ENCODE peak calls at places on chromosomes 5 and 9, in four cellular contexts. One of them, this sample, is unnamed. For H3K27me3 and H3K4me1, the result is how much of the 10 kb centered on the place peaks cover.

GRCh38 chr5:65305913-65306312 is 175.8 kb downstream of the ADAMTS6 start:
- DNase-seq in upper lobe of right lung: no peak
- DNase-seq in transverse colon: no peak
- DNase-seq in psoas muscle: no peak
- DNase-seq in this sample: no peak

GRCh38 chr5:126445502-126446174 is 22.4 kb downstream of the GRAMD2B start:
- DNase-seq in upper lobe of right lung: no peak
- DNase-seq in transverse colon: no peak
- DNase-seq in psoas muscle: no peak
- DNase-seq in this sample: no peak

GRCh38 chr5:36575367-36575781 is 31.0 kb upstream of the SLC1A3 start:
- DNase-seq in upper lobe of right lung: no peak
- DNase-seq in transverse colon: no peak
- DNase-seq in psoas muscle: no peak
- DNase-seq in this sample: no peak

GRCh38 chr9:72633966-72634365 is 112.6 kb downstream of the TMC1 start:
- DNase-seq in upper lobe of right lung: no peak
- DNase-seq in transverse colon: no peak
- DNase-seq in psoas muscle: no peak
- DNase-seq in this sample: no peak

GRCh38 chr5:4700082-4700481 is 440.0 kb upstream of the ADAMTS16 start:
- DNase-seq in upper lobe of right lung: peak
- DNase-seq in transverse colon: no peak
- DNase-seq in psoas muscle: peak
- DNase-seq in this sample: peak

GRCh38 chr9:132144708-132145365 is 17.0 kb upstream of the NTNG2 start:
- DNase-seq in upper lobe of right lung: no peak
- DNase-seq in transverse colon: no peak
- DNase-seq in psoas muscle: no peak
- DNase-seq in this sample: peak

GRCh38 chr5:158727771-158728311 is 371.9 kb downstream of the EBF1 start:
- DNase-seq in upper lobe of right lung: no peak
- DNase-seq in transverse colon: no peak
- DNase-seq in psoas muscle: peak
- DNase-seq in this sample: peak

GRCh38 chr9:90103771-90104170 is 499.0 kb downstream of the GADD45G start:
- DNase-seq in upper lobe of right lung: no peak
- DNase-seq in transverse colon: no peak
- DNase-seq in psoas muscle: no peak
- DNase-seq in this sample: no peak

GRCh38 chr5:170296935-170297588 is 515 bp downstream of the LCP2 start:
- DNase-seq in upper lobe of right lung: no peak
- DNase-seq in transverse colon: no peak
- DNase-seq in psoas muscle: no peak
- DNase-seq in this sample: no peak

GRCh38 chr9:28073278-28073677 is 500.0 kb upstream of the C9orf72 start:
- DNase-seq in upper lobe of right lung: no peak
- DNase-seq in transverse colon: no peak
- DNase-seq in psoas muscle: no peak
- DNase-seq in this sample: peak

GRCh38 chr9:130931508-130932150 is 7.4 kb downstream of the FIBCD1 start:
- DNase-seq in upper lobe of right lung: no peak
- DNase-seq in transverse colon: no peak
- DNase-seq in psoas muscle: peak
- DNase-seq in this sample: no peak

GRCh38 chr9:13141629-13142028 is 137.9 kb downstream of the MPDZ start:
- DNase-seq in upper lobe of right lung: no peak
- DNase-seq in transverse colon: no peak
- DNase-seq in psoas muscle: no peak
- DNase-seq in this sample: no peak

GRCh38 chr9:13140843-13141592 is 138.5 kb downstream of the MPDZ start:
- DNase-seq in upper lobe of right lung: no peak
- DNase-seq in transverse colon: no peak
- DNase-seq in psoas muscle: no peak
- DNase-seq in this sample: no peak

GRCh38 chr9:13143281-13143680 is 136.2 kb downstream of the MPDZ start:
- DNase-seq in upper lobe of right lung: no peak
- DNase-seq in transverse colon: no peak
- DNase-seq in psoas muscle: no peak
- DNase-seq in this sample: no peak

GRCh38 chr9:13142776-13143175 is 136.7 kb downstream of the MPDZ start:
- DNase-seq in upper lobe of right lung: no peak
- DNase-seq in transverse colon: no peak
- DNase-seq in psoas muscle: no peak
- DNase-seq in this sample: no peak

DNA sequence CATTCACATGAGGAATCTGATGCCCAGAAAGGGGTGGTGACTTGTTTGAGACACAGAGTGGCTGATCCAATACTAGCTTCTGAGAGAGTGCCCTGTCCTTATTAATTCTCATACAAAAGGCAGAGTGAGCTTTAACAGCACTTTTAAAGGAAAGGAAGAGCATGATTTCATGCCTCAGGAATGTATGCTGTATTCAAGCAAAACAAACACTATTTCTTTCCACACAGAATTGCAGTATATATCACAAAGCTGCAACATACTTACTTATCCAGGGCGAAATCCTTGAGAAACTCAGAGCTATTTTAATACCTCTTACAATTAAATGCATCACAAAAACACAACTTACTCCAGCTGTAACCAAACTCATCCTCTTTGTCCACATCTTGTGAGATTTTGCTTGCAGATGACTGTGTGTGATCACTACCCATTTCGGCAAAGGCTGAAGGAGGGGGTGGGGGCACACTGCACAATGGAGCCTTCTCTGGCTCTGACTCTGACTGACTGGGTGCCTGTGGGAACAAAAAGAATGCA is 139.8 kb downstream of the MPDZ start:
- DNase-seq in upper lobe of right lung: no peak
- DNase-seq in transverse colon: no peak
- DNase-seq in psoas muscle: no peak
- DNase-seq in this sample: no peak
- H3K4me3 ChIP-seq in upper lobe of right lung: no peak
- H3K4me3 ChIP-seq in transverse colon: no peak
- H3K4me3 ChIP-seq in psoas muscle: no peak
- H3K4me3 ChIP-seq in this sample: no peak

GRCh38 chr5:953535-954449 is 54.8 kb upstream of the NKD2 start:
- DNase-seq in upper lobe of right lung: no peak
- DNase-seq in transverse colon: no peak
- DNase-seq in psoas muscle: no peak
- DNase-seq in this sample: peak

GRCh38 chr5:957730-958485 is 50.7 kb upstream of the NKD2 start:
- DNase-seq in upper lobe of right lung: peak
- DNase-seq in transverse colon: no peak
- DNase-seq in psoas muscle: peak
- DNase-seq in this sample: peak

GRCh38 chr5:956941-957729 is 51.5 kb upstream of the NKD2 start:
- DNase-seq in upper lobe of right lung: peak
- DNase-seq in transverse colon: no peak
- DNase-seq in psoas muscle: peak
- DNase-seq in this sample: no peak

GRCh38 chr5:958701-959571 is 49.7 kb upstream of the NKD2 start:
- DNase-seq in upper lobe of right lung: peak
- DNase-seq in transverse colon: peak
- DNase-seq in psoas muscle: peak
- DNase-seq in this sample: peak

GRCh38 chr5:956178-956761 is 52.3 kb upstream of the NKD2 start:
- DNase-seq in upper lobe of right lung: peak
- DNase-seq in transverse colon: no peak
- DNase-seq in psoas muscle: peak
- DNase-seq in this sample: peak
- H3K27me3 ChIP-seq in upper lobe of right lung: under half
- H3K27me3 ChIP-seq in transverse colon: under half
- H3K27me3 ChIP-seq in psoas muscle: under half
- H3K27me3 ChIP-seq in this sample: under half

DNA sequence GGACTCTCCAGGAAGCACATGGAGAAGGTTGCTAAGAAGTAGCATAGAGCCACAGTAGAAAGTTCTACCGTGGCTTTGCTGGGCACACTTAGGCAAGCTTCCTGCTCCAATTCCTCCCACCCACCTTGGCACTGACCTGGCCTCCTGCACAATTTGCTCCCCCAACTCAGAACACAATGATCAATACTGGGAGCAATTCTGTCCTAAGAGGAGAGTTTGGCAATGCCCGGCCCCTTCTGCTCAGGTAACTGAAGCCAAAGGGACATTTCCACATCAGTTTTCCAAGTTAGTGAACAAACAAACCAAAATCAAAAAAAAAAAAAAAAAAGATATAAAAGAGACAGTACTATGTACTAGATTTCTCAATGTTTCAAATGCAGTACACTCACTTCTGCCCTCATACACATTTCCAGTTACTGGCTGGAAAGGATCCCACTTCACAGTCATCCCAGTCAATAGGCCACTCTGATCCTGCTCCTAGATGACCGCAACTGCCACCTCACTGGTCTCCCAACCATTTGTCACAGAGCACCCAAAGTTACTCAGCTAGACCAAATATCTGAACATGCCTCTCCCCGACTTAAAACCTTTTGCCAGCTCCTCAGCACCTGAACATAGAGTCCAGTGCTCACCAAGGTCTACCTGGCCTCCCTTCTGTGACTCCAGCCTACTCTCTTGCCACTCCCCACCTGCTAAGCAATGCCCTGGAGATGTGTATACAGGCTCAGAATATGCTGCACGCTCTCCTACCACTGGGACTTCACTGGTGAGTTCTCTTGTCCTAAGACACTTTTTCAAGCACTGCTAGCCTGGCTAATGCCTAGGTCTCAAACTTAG is 21.3 kb downstream of the ABCA1 start:
- DNase-seq in upper lobe of right lung: no peak
- DNase-seq in transverse colon: no peak
- DNase-seq in psoas muscle: no peak
- DNase-seq in this sample: peak
- H3K4me1 ChIP-seq in upper lobe of right lung: half or more
- H3K4me1 ChIP-seq in transverse colon: half or more
- H3K4me1 ChIP-seq in psoas muscle: half or more
- H3K4me1 ChIP-seq in this sample: half or more

GRCh38 chr5:100877277-100877676 is 25.8 kb downstream of the ST8SIA4 start:
- DNase-seq in upper lobe of right lung: no peak
- DNase-seq in transverse colon: no peak
- DNase-seq in psoas muscle: no peak
- DNase-seq in this sample: no peak
- H3K4me3 ChIP-seq in upper lobe of right lung: no peak
- H3K4me3 ChIP-seq in transverse colon: no peak
- H3K4me3 ChIP-seq in psoas muscle: no peak
- H3K4me3 ChIP-seq in this sample: no peak

DNA sequence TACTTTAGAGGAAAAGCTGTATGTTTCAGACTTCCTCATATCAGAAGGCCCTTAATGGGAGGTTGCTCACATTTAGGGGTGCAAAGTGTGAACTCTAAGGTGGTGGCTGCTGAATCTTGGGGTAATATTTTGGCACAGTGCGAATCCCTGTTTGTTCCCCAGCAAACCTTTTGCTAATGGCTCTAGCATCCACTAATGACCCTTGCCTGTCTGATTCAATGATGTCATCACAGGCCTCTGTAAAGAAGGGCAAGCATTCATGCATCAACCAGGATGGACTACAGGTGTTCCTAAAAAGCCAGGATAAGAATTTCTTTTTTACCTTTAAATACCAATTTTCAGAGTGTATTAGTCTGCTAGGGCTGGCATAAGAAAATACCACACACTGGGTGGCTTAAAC is 20.4 kb downstream of the TMEM171 start:
- DNase-seq in upper lobe of right lung: no peak
- DNase-seq in transverse colon: no peak
- DNase-seq in psoas muscle: no peak
- DNase-seq in this sample: no peak
- H3K27me3 ChIP-seq in upper lobe of right lung: under half
- H3K27me3 ChIP-seq in transverse colon: under half
- H3K27me3 ChIP-seq in psoas muscle: under half
- H3K27me3 ChIP-seq in this sample: under half

GRCh38 chr5:131268758-131269370 is 5.0 kb downstream of the CDC42SE2 start:
- DNase-seq in upper lobe of right lung: no peak
- DNase-seq in transverse colon: no peak
- DNase-seq in psoas muscle: no peak
- DNase-seq in this sample: no peak
- H3K4me1 ChIP-seq in upper lobe of right lung: under half
- H3K4me1 ChIP-seq in transverse colon: half or more
- H3K4me1 ChIP-seq in psoas muscle: under half
- H3K4me1 ChIP-seq in this sample: under half

GRCh38 chr9:126482361-126483044 is 131.2 kb upstream of the LMX1B start:
- DNase-seq in upper lobe of right lung: no peak
- DNase-seq in transverse colon: no peak
- DNase-seq in psoas muscle: peak
- DNase-seq in this sample: peak
- H3K4me3 ChIP-seq in upper lobe of right lung: no peak
- H3K4me3 ChIP-seq in transverse colon: no peak
- H3K4me3 ChIP-seq in psoas muscle: peak
- H3K4me3 ChIP-seq in this sample: no peak

This sample was measured in adrenal gland.